ENCODE peak calls at places on chromosomes 5 and 9, in ten cellular contexts. One of them, this sample, is unnamed. For H3K4me1, the result is how much of the 10 kb centered on the place peaks cover.

GRCh38 chr5:172469697-172470096 is 15.4 kb upstream of the SH3PXD2B start:
- DNase-seq in HepG2: no peak
- DNase-seq in stomach: no peak
- DNase-seq in heart left ventricle: no peak
- DNase-seq in esophagus squamous epithelium: no peak
- DNase-seq in spleen: no peak
- DNase-seq in body of pancreas: no peak
- DNase-seq in prostate gland: no peak
- DNase-seq in esophagus muscularis mucosa: no peak
- DNase-seq in A549: no peak
- DNase-seq in this sample: no peak

GRCh38 chr5:97968346-97968745 is 785.3 kb upstream of the RIOK2 start:
- DNase-seq in HepG2: no peak
- DNase-seq in stomach: no peak
- DNase-seq in heart left ventricle: no peak
- DNase-seq in esophagus squamous epithelium: no peak
- DNase-seq in spleen: no peak
- DNase-seq in body of pancreas: no peak
- DNase-seq in prostate gland: no peak
- DNase-seq in esophagus muscularis mucosa: no peak
- DNase-seq in A549: no peak
- DNase-seq in this sample: no peak

GRCh38 chr9:136542246-136543041 is 3.4 kb downstream of the NOTCH1 start:
- DNase-seq in HepG2: no peak
- DNase-seq in stomach: no peak
- DNase-seq in heart left ventricle: no peak
- DNase-seq in esophagus squamous epithelium: no peak
- DNase-seq in spleen: no peak
- DNase-seq in body of pancreas: no peak
- DNase-seq in prostate gland: no peak
- DNase-seq in esophagus muscularis mucosa: no peak
- DNase-seq in A549: no peak
- DNase-seq in this sample: no peak

GRCh38 chr5:31655491-31655890 is 16.6 kb downstream of the PDZD2 start:
- DNase-seq in HepG2: no peak
- DNase-seq in stomach: no peak
- DNase-seq in heart left ventricle: no peak
- DNase-seq in esophagus squamous epithelium: no peak
- DNase-seq in spleen: no peak
- DNase-seq in body of pancreas: no peak
- DNase-seq in prostate gland: no peak
- DNase-seq in esophagus muscularis mucosa: no peak
- DNase-seq in A549: no peak
- DNase-seq in this sample: no peak

GRCh38 chr5:14064841-14065240 is 78.3 kb upstream of the TRIO start:
- DNase-seq in HepG2: no peak
- DNase-seq in stomach: no peak
- DNase-seq in heart left ventricle: no peak
- DNase-seq in esophagus squamous epithelium: no peak
- DNase-seq in spleen: no peak
- DNase-seq in body of pancreas: no peak
- DNase-seq in prostate gland: no peak
- DNase-seq in esophagus muscularis mucosa: no peak
- DNase-seq in A549: no peak
- DNase-seq in this sample: no peak

GRCh38 chr9:133204993-133205336 is 4.1 kb downstream of the OBP2B start:
- DNase-seq in HepG2: no peak
- DNase-seq in stomach: peak
- DNase-seq in heart left ventricle: no peak
- DNase-seq in esophagus squamous epithelium: no peak
- DNase-seq in spleen: peak
- DNase-seq in body of pancreas: peak
- DNase-seq in prostate gland: no peak
- DNase-seq in esophagus muscularis mucosa: no peak
- DNase-seq in A549: no peak
- DNase-seq in this sample: no peak

GRCh38 chr9:115743709-115744605 is 409.6 kb upstream of the PAPPA start:
- DNase-seq in HepG2: no peak
- DNase-seq in stomach: no peak
- DNase-seq in heart left ventricle: no peak
- DNase-seq in esophagus squamous epithelium: no peak
- DNase-seq in spleen: no peak
- DNase-seq in body of pancreas: no peak
- DNase-seq in prostate gland: no peak
- DNase-seq in esophagus muscularis mucosa: no peak
- DNase-seq in A549: no peak
- DNase-seq in this sample: no peak

GRCh38 chr5:8340739-8341344 is 471.9 kb downstream of the MTRR start:
- DNase-seq in HepG2: peak
- DNase-seq in stomach: no peak
- DNase-seq in heart left ventricle: no peak
- DNase-seq in esophagus squamous epithelium: no peak
- DNase-seq in spleen: no peak
- DNase-seq in body of pancreas: no peak
- DNase-seq in prostate gland: no peak
- DNase-seq in esophagus muscularis mucosa: no peak
- DNase-seq in A549: no peak
- DNase-seq in this sample: no peak

GRCh38 chr9:92786298-92786697 is 21.7 kb upstream of the BICD2 start:
- DNase-seq in HepG2: no peak
- DNase-seq in stomach: no peak
- DNase-seq in heart left ventricle: no peak
- DNase-seq in esophagus squamous epithelium: no peak
- DNase-seq in spleen: no peak
- DNase-seq in body of pancreas: no peak
- DNase-seq in prostate gland: no peak
- DNase-seq in esophagus muscularis mucosa: no peak
- DNase-seq in A549: no peak
- DNase-seq in this sample: no peak

GRCh38 chr5:166091931-166092330 is 2199.5 kb upstream of the WWC1 start:
- DNase-seq in HepG2: no peak
- DNase-seq in stomach: no peak
- DNase-seq in heart left ventricle: no peak
- DNase-seq in esophagus squamous epithelium: no peak
- DNase-seq in spleen: no peak
- DNase-seq in body of pancreas: no peak
- DNase-seq in prostate gland: no peak
- DNase-seq in esophagus muscularis mucosa: no peak
- DNase-seq in A549: no peak
- DNase-seq in this sample: no peak

GRCh38 chr5:166088389-166089039 is 2202.9 kb upstream of the WWC1 start:
- DNase-seq in HepG2: no peak
- DNase-seq in stomach: no peak
- DNase-seq in heart left ventricle: no peak
- DNase-seq in esophagus squamous epithelium: no peak
- DNase-seq in spleen: no peak
- DNase-seq in body of pancreas: no peak
- DNase-seq in prostate gland: no peak
- DNase-seq in esophagus muscularis mucosa: no peak
- DNase-seq in A549: no peak
- DNase-seq in this sample: no peak

GRCh38 chr5:166083183-166083959 is 2208.1 kb upstream of the WWC1 start:
- DNase-seq in HepG2: no peak
- DNase-seq in stomach: no peak
- DNase-seq in heart left ventricle: no peak
- DNase-seq in esophagus squamous epithelium: no peak
- DNase-seq in spleen: no peak
- DNase-seq in body of pancreas: no peak
- DNase-seq in prostate gland: no peak
- DNase-seq in esophagus muscularis mucosa: no peak
- DNase-seq in A549: no peak
- DNase-seq in this sample: no peak

DNA sequence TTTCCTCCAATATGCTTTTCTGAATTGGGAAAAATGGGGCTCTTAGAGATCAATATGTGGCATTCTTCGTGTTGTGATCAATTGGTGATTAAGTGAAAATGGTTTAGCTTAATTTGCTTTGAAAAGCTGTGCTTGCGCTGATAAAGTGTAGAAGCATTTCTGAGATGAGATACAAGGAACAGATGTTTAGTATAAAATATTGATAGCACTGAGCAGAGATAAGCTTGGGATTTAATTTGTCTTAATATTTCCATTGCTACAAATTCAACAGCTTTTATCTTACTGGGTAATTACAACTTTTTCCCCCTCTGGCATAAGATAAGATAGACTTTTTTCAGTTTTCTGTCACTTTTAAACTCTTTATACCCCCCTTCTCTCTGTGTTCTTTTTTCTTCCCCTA is 2204.9 kb upstream of the WWC1 start:
- DNase-seq in HepG2: no peak
- DNase-seq in stomach: no peak
- DNase-seq in heart left ventricle: no peak
- DNase-seq in esophagus squamous epithelium: no peak
- DNase-seq in spleen: no peak
- DNase-seq in body of pancreas: no peak
- DNase-seq in prostate gland: no peak
- DNase-seq in esophagus muscularis mucosa: no peak
- DNase-seq in A549: no peak
- DNase-seq in this sample: no peak
- H3K4me1 ChIP-seq in HepG2: under half
- H3K4me1 ChIP-seq in stomach: under half
- H3K4me1 ChIP-seq in heart left ventricle: under half
- H3K4me1 ChIP-seq in esophagus squamous epithelium: under half
- H3K4me1 ChIP-seq in spleen: under half
- H3K4me1 ChIP-seq in body of pancreas: under half
- H3K4me1 ChIP-seq in prostate gland: under half
- H3K4me1 ChIP-seq in esophagus muscularis mucosa: under half
- H3K4me1 ChIP-seq in A549: under half
- H3K4me1 ChIP-seq in this sample: under half

GRCh38 chr5:59766394-59766793 is 127.1 kb downstream of the PDE4D start:
- DNase-seq in HepG2: no peak
- DNase-seq in stomach: peak
- DNase-seq in heart left ventricle: no peak
- DNase-seq in esophagus squamous epithelium: no peak
- DNase-seq in spleen: no peak
- DNase-seq in body of pancreas: peak
- DNase-seq in prostate gland: peak
- DNase-seq in esophagus muscularis mucosa: no peak
- DNase-seq in A549: no peak
- DNase-seq in this sample: no peak

GRCh38 chr5:59769832-59770231 is 123.7 kb downstream of the PDE4D start:
- DNase-seq in HepG2: no peak
- DNase-seq in stomach: no peak
- DNase-seq in heart left ventricle: no peak
- DNase-seq in esophagus squamous epithelium: no peak
- DNase-seq in spleen: no peak
- DNase-seq in body of pancreas: no peak
- DNase-seq in prostate gland: no peak
- DNase-seq in esophagus muscularis mucosa: no peak
- DNase-seq in A549: no peak
- DNase-seq in this sample: no peak

GRCh38 chr5:59769041-59769360 is 124.5 kb downstream of the PDE4D start:
- DNase-seq in HepG2: no peak
- DNase-seq in stomach: no peak
- DNase-seq in heart left ventricle: no peak
- DNase-seq in esophagus squamous epithelium: no peak
- DNase-seq in spleen: no peak
- DNase-seq in body of pancreas: no peak
- DNase-seq in prostate gland: no peak
- DNase-seq in esophagus muscularis mucosa: no peak
- DNase-seq in A549: no peak
- DNase-seq in this sample: no peak

GRCh38 chr5:59767753-59768159 is 125.8 kb downstream of the PDE4D start:
- DNase-seq in HepG2: no peak
- DNase-seq in stomach: no peak
- DNase-seq in heart left ventricle: no peak
- DNase-seq in esophagus squamous epithelium: no peak
- DNase-seq in spleen: no peak
- DNase-seq in body of pancreas: no peak
- DNase-seq in prostate gland: no peak
- DNase-seq in esophagus muscularis mucosa: no peak
- DNase-seq in A549: no peak
- DNase-seq in this sample: no peak

DNA sequence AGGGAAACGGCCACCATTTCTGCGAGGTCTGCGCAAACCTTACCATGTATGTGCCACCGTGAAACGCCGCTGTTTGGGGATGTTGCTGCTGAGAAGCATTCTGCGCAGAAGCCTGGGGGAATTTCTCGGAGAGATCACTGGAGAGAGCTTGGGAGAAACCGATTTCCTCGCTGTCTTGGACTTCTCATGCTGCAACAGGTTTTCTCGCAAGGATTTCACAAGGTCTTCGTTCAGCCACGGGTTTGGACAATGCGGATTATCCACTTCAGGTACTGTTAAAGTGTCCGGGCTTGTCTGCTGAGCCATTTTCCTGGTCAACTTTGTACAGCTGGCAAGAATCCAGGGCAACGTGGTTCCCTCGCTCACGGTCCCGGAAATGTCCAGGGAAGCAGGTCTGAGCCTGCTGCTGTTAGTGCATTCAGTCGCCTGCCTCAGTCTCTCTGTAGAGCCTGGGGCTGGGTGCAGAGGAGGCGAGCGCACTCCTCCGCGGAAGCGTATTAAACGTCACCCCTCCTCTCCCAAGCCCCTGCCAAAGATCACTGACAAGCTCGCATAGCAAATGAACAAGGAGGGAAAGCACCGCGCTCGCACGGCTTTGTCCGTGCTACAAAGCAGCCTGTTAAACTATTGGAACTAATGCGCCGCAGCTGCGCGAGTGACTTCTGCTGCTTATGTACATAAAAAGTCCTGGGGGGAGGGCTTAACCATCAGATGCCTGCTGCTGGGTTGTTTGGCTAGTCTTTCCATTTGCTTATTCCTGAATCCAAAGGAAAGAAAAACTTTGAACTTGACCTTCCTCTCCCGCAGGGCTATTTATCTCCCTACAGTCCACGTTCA is 125.1 kb downstream of the PDE4D start:
- DNase-seq in HepG2: peak
- DNase-seq in stomach: peak
- DNase-seq in heart left ventricle: peak
- DNase-seq in esophagus squamous epithelium: no peak
- DNase-seq in spleen: peak
- DNase-seq in body of pancreas: peak
- DNase-seq in prostate gland: peak
- DNase-seq in esophagus muscularis mucosa: no peak
- DNase-seq in A549: no peak
- DNase-seq in this sample: no peak
- TF ChIP-seq POLR2A in HepG2: no peak
- TF ChIP-seq POLR2A in stomach: peak
- TF ChIP-seq POLR2A in heart left ventricle: no peak
- TF ChIP-seq POLR2A in esophagus squamous epithelium: peak
- TF ChIP-seq POLR2A in spleen: no peak
- TF ChIP-seq POLR2A in body of pancreas: no peak
- TF ChIP-seq POLR2A in prostate gland: peak
- TF ChIP-seq POLR2A in esophagus muscularis mucosa: no peak
- TF ChIP-seq POLR2A in A549: peak
- TF ChIP-seq POLR2A in this sample: no peak

GRCh38 chr5:134114886-134115805 is 665 bp downstream of the TCF7 start:
- DNase-seq in HepG2: peak
- DNase-seq in stomach: peak
- DNase-seq in heart left ventricle: no peak
- DNase-seq in esophagus squamous epithelium: no peak
- DNase-seq in spleen: peak
- DNase-seq in body of pancreas: peak
- DNase-seq in prostate gland: no peak
- DNase-seq in esophagus muscularis mucosa: no peak
- DNase-seq in A549: peak
- DNase-seq in this sample: no peak
- H3K4me1 ChIP-seq in HepG2: half or more
- H3K4me1 ChIP-seq in stomach: under half
- H3K4me1 ChIP-seq in heart left ventricle: under half
- H3K4me1 ChIP-seq in esophagus squamous epithelium: under half
- H3K4me1 ChIP-seq in spleen: under half
- H3K4me1 ChIP-seq in body of pancreas: under half
- H3K4me1 ChIP-seq in prostate gland: under half
- H3K4me1 ChIP-seq in esophagus muscularis mucosa: under half
- H3K4me1 ChIP-seq in A549: under half
- H3K4me1 ChIP-seq in this sample: under half

GRCh38 chr5:133244242-133244641 is 192.4 kb downstream of the HSPA4 start:
- DNase-seq in HepG2: peak
- DNase-seq in stomach: no peak
- DNase-seq in heart left ventricle: no peak
- DNase-seq in esophagus squamous epithelium: no peak
- DNase-seq in spleen: peak
- DNase-seq in body of pancreas: no peak
- DNase-seq in prostate gland: no peak
- DNase-seq in esophagus muscularis mucosa: no peak
- DNase-seq in A549: no peak
- DNase-seq in this sample: no peak
- TF ChIP-seq POLR2A in HepG2: no peak
- TF ChIP-seq POLR2A in stomach: no peak
- TF ChIP-seq POLR2A in heart left ventricle: no peak
- TF ChIP-seq POLR2A in esophagus squamous epithelium: no peak
- TF ChIP-seq POLR2A in spleen: no peak
- TF ChIP-seq POLR2A in body of pancreas: no peak
- TF ChIP-seq POLR2A in prostate gland: no peak
- TF ChIP-seq POLR2A in esophagus muscularis mucosa: no peak
- TF ChIP-seq POLR2A in A549: no peak
- TF ChIP-seq POLR2A in this sample: no peak